ENCODE peak calls at places on chromosomes 16 and 17, in nine cellular contexts. W is NCI-H1092 treated with DMSO at 0.1 percent for 48 hours; Z is activated naive CD4-positive, alpha-beta T cell; H is memory B cell; O is T47D; Q is fibroblast of the conjunctiva; Y is HEK293T; N is foreskin fibroblast; I is ovary. J is an unnamed sample.

GRCh38 chr16:29663829-29664132 is 734 bp downstream of the SPN start:
- DNase-seq in W (no peak), O (no peak), N (no peak), Y (no peak), Z (no peak), Q (no peak), I (no peak), H (no peak), J (no peak)

GRCh38 chr16:84844561-84845495 is 25.0 kb downstream of the CRISPLD2 start:
- DNase-seq in O (no peak), W (no peak), H (no peak), I (no peak), Y (no peak), Z (no peak), N (no peak), Q (no peak), J (no peak)

GRCh38 chr16:20878682-20879147 is 21.4 kb downstream of the DCUN1D3 start:
- DNase-seq in N (no peak), W (no peak), I (no peak), O (no peak), H (no peak), Z (no peak), Q (no peak), Y (no peak), J (no peak)

GRCh38 chr17:6568186-6568758 is 11.9 kb upstream of the PITPNM3 start:
- DNase-seq in H (no peak), W (no peak), O (no peak), Z (no peak), Y (no peak), I (no peak), Q (no peak), N (no peak), J (no peak)

GRCh38 chr16:50812876-50813466 is 71.1 kb downstream of the CYLD start:
- DNase-seq in H (no peak), N (peak), Q (no peak), O (no peak), I (no peak), Z (no peak), Y (no peak), W (no peak), J (no peak)

GRCh38 chr16:84509032-84509950 is 4.8 kb upstream of the MEAK7 start:
- DNase-seq in Q (no peak), O (no peak), Y (no peak), I (no peak), W (no peak), Z (no peak), N (no peak), H (no peak), J (no peak)

GRCh38 chr16:1029259-1029545 is 43.3 kb upstream of the SSTR5 start:
- DNase-seq in Z (no peak), O (no peak), W (no peak), I (no peak), Y (no peak), Q (no peak), N (no peak), H (no peak), J (no peak)

GRCh38 chr16:19223235-19223847 is 55.3 kb downstream of the SYT17 start:
- DNase-seq in Y (peak), H (no peak), Q (no peak), I (no peak), N (peak), W (no peak), Z (no peak), O (no peak), J (no peak)

GRCh38 chr17:80043963-80044362 is 7.5 kb downstream of the CCDC40 start:
- DNase-seq in H (no peak), Z (no peak), I (no peak), W (no peak), Q (no peak), N (no peak), O (no peak), Y (no peak), J (no peak)

GRCh38 chr16:46747777-46748651 is at the start of gene MYLK3:
- DNase-seq in Y (no peak), I (no peak), Q (no peak), O (peak), W (no peak), Z (no peak), H (no peak), N (no peak), J (no peak)

GRCh38 chr17:29409963-29410362 is 19.8 kb downstream of the TAOK1 start:
- DNase-seq in Q (no peak), N (no peak), Z (no peak), W (no peak), O (no peak), I (no peak), Y (no peak), H (no peak), J (no peak)

GRCh38 chr17:42675984-42676423 is 790 bp downstream of the PLEKHH3 start:
- DNase-seq in W (peak), H (no peak), Q (no peak), I (peak), O (peak), Z (no peak), Y (peak), N (peak), J (no peak)

GRCh38 chr17:12571606-12572005 is 94.1 kb upstream of the MYOCD start:
- DNase-seq in I (no peak), W (no peak), Z (no peak), O (no peak), H (no peak), Y (no peak), N (no peak), Q (no peak), J (no peak)

GRCh38 chr16:48129926-48130325 is 25.9 kb downstream of the ABCC12 start:
- DNase-seq in Y (no peak), W (no peak), O (no peak), N (no peak), H (no peak), Z (no peak), Q (no peak), I (no peak), J (no peak)

GRCh38 chr17:36755586-36755985 is 154.2 kb downstream of the MRM1 start:
- DNase-seq in Y (peak), Q (no peak), O (peak), Z (no peak), H (no peak), W (peak), I (no peak), N (peak), J (no peak)

GRCh38 chr17:48616719-48617514 is 1.8 kb upstream of the HOXB8 start:
- DNase-seq in Q (no peak), Y (no peak), W (no peak), I (no peak), O (no peak), N (no peak), H (no peak), Z (no peak), J (no peak)

GRCh38 chr17:51352798-51353197 is 92.5 kb downstream of the UTP18 start:
- DNase-seq in N (no peak), W (no peak), Q (no peak), I (no peak), Y (no peak), H (no peak), Z (no peak), O (no peak), J (no peak)

GRCh38 chr17:56948491-56948890 is 12.4 kb downstream of the COIL start:
- DNase-seq in N (no peak), O (no peak), I (no peak), Q (no peak), H (no peak), Z (no peak), Y (no peak), W (no peak), J (no peak)

GRCh38 chr17:50018909-50019308 is 23.9 kb upstream of the DLX3 start:
- DNase-seq in Y (no peak), W (no peak), Q (no peak), H (no peak), Z (no peak), N (no peak), O (no peak), I (no peak), J (no peak)

GRCh38 chr17:57649731-57650484 is 95.2 kb downstream of the CCDC182 start:
- DNase-seq in Y (no peak), W (no peak), H (no peak), Z (no peak), Q (no peak), I (no peak), O (no peak), N (no peak), J (peak)

GRCh38 chr16:67191410-67191994 is 453 bp upstream of the E2F4 start:
- DNase-seq in O (no peak), H (no peak), Z (no peak), Y (no peak), I (no peak), N (no peak), Q (no peak), W (no peak), J (no peak)

GRCh38 chr17:72671034-72671433 is 421.5 kb downstream of the SLC39A11 start:
- DNase-seq in Y (no peak), Q (no peak), Z (no peak), I (no peak), W (no peak), H (no peak), N (no peak), O (no peak), J (no peak)

GRCh38 chr16:1356061-1356900 is 4.5 kb downstream of the GNPTG start:
- DNase-seq in I (no peak), Q (no peak), Z (no peak), O (no peak), W (no peak), H (no peak), N (no peak), Y (no peak), J (no peak)

GRCh38 chr16:27232061-27232841 is 28.9 kb downstream of the KDM8 start:
- DNase-seq in H (no peak), Z (no peak), N (no peak), W (no peak), Q (no peak), I (no peak), Y (no peak), O (no peak), J (no peak)